ENCODE peak calls at places on chromosomes 12 and 14, in four cellular contexts. R is retinal pigment epithelial cell; Y is stimulated activated CD8-positive, alpha-beta memory T cell treated with anti-CD3 and anti-CD28 coated beads, Interleukin-4, amount 100 ng/mL, for 1 hour; V is NAMALWA. S is an unnamed sample.

GRCh38 chr12:58302487-58303011 is 361.2 kb downstream of the ATP23 start:
- DNase-seq in V (no peak), Y (no peak), R (no peak), S (no peak)

GRCh38 chr12:121949643-121950397 is 31.4 kb downstream of the CFAP251 start:
- DNase-seq in R (peak; percentile 66), Y (no peak), V (no peak), S (no peak)

GRCh38 chr14:35669782-35670181 is 135.8 kb downstream of the INSM2 start:
- DNase-seq in R (no peak), Y (no peak), V (no peak), S (no peak)

GRCh38 chr12:30926243-30927209 is at the start of gene TSPAN11:
- DNase-seq in Y (no peak), R (peak; percentile 34), V (no peak), S (no peak)

GRCh38 chr12:459430-460258 is at the start of gene B4GALNT3:
- DNase-seq in V (peak; percentile 21), R (no peak), Y (no peak), S (no peak)

GRCh38 chr12:108629824-108630476 is 3.7 kb downstream of the SELPLG start:
- DNase-seq in Y (no peak), R (no peak), V (no peak), S (no peak)

GRCh38 chr12:57185403-57185802 is 31.2 kb upstream of the NXPH4 start:
- DNase-seq in V (no peak), Y (no peak), R (no peak), S (no peak)

GRCh38 chr14:59484611-59485174 is 376 bp downstream of the JKAMP start:
- DNase-seq in R (no peak), Y (no peak), V (no peak), S (no peak)

GRCh38 chr12:52946797-52947547 is 1.9 kb upstream of the KRT18 start:
- DNase-seq in V (no peak), R (no peak), Y (no peak), S (no peak)

GRCh38 chr14:98957211-98958047 is 314.6 kb downstream of the BCL11B start:
- DNase-seq in Y (no peak), V (no peak), R (peak; percentile 63), S (no peak)

GRCh38 chr12:62691309-62691708 is 224.7 kb downstream of the MON2 start:
- DNase-seq in V (no peak), R (no peak), Y (no peak), S (no peak)

GRCh38 chr12:105820407-105821140 is 318.2 kb downstream of the NUAK1 start:
- DNase-seq in Y (no peak), V (no peak), R (no peak), S (peak; percentile 15)

GRCh38 chr14:70098257-70098809 is 90.4 kb downstream of the SLC8A3 start:
- DNase-seq in V (no peak), Y (no peak), R (no peak), S (no peak)

GRCh38 chr12:68031174-68031573 is 41.9 kb downstream of the IFNG-AS1 start:
- DNase-seq in V (no peak), R (no peak), Y (no peak), S (no peak)

GRCh38 chr14:93033983-93034670 is 81.6 kb downstream of the ITPK1 start:
- DNase-seq in R (no peak), V (peak; percentile 52), Y (no peak), S (no peak)

GRCh38 chr12:107622005-107622404 is 63.6 kb upstream of the PWP1 start:
- DNase-seq in Y (no peak), R (no peak), V (peak; percentile 34), S (no peak)

GRCh38 chr14:105075364-105076295 is 10.4 kb upstream of the GPR132 start:
- DNase-seq in Y (no peak), R (no peak), V (peak; percentile 58), S (no peak)

GRCh38 chr12:31518680-31519227 is 72.2 kb downstream of the DENND5B start:
- DNase-seq in R (peak; percentile 99), V (peak; percentile 38), Y (no peak), S (peak; percentile 87)

GRCh38 chr12:91778938-91779400 is 366.7 kb downstream of the BTG1 start:
- DNase-seq in V (peak; percentile 30), Y (no peak), R (peak; percentile 70), S (peak; percentile 93)

GRCh38 chr12:87923361-87923760 is 105.8 kb downstream of the C12orf50 start:
- DNase-seq in R (no peak), V (no peak), Y (no peak), S (no peak)

GRCh38 chr14:95562892-95563685 is 28.2 kb downstream of the GLRX5 start:
- DNase-seq in V (no peak), R (no peak), Y (no peak), S (no peak)

GRCh38 chr12:91890742-91891141 is 254.9 kb downstream of the BTG1 start:
- DNase-seq in R (peak; percentile 9), Y (no peak), V (no peak), S (no peak)

GRCh38 chr12:110923692-110924334 is 3.4 kb upstream of the MYL2 start:
- DNase-seq in V (no peak), R (no peak), Y (no peak), S (no peak)

GRCh38 chr14:23388996-23389395 is 12.2 kb downstream of the CMTM5 start:
- DNase-seq in R (no peak), Y (no peak), V (no peak), S (no peak)

GRCh38 chr12:124914392-124915248 is at the start of gene UBC:
- DNase-seq in Y (peak; percentile 88), V (peak; percentile 88), R (peak; percentile 71), S (peak; percentile 64)

GRCh38 chr14:52067873-52068740 is 752 bp downstream of the NID2 start:
- DNase-seq in Y (no peak), R (no peak), V (no peak), S (no peak)

GRCh38 chr14:91270619-91271018 is 26.1 kb upstream of the GPR68 start:
- DNase-seq in Y (no peak), R (no peak), V (no peak), S (no peak)